ENCODE peak calls at places on chromosomes 6 and 20, in four cellular contexts. K is fibroblast of lung, P is skeletal muscle cell, E is heart right ventricle. M is an unnamed sample.

GRCh38 chr6:11317885-11318771 is 85.7 kb upstream of the NEDD9 start:
- DNase-seq in K (peak), P (peak), E (peak), M (peak)

GRCh38 chr6:44594471-44594870 is 207.0 kb downstream of the CDC5L start:
- DNase-seq in P (no peak), K (no peak), E (no peak), M (no peak)

GRCh38 chr6:105619971-105620741 is 217.3 kb upstream of the PREP start:
- DNase-seq in E (no peak), P (no peak), K (no peak), M (no peak)

GRCh38 chr6:132725471-132725870 is 11.6 kb upstream of the VNN1 start:
- DNase-seq in K (no peak), E (no peak), P (no peak), M (no peak)

GRCh38 chr20:63095718-63096654 is 89.2 kb upstream of the BHLHE23 start:
- DNase-seq in K (no peak), E (no peak), P (no peak), M (no peak)

GRCh38 chr20:17637413-17637780 is 44.6 kb downstream of the RRBP1 start:
- DNase-seq in E (no peak), K (no peak), P (no peak), M (no peak)

GRCh38 chr20:9500121-9500911 is 14.1 kb upstream of the LAMP5 start:
- DNase-seq in E (no peak), K (no peak), P (no peak), M (no peak)

GRCh38 chr20:61218886-61219480 is 33.1 kb upstream of the CDH4 start:
- DNase-seq in P (peak), E (no peak), K (peak), M (no peak)

GRCh38 chr6:33314943-33315752 is 1.3 kb upstream of the TAPBP start:
- DNase-seq in P (no peak), E (peak), K (no peak), M (peak)

GRCh38 chr20:40506567-40506966 is 182.5 kb downstream of the MAFB start:
- DNase-seq in P (peak), K (peak), E (peak), M (peak)

GRCh38 chr6:55822005-55822404 is 53.4 kb downstream of the BMP5 start:
- DNase-seq in K (no peak), E (no peak), P (no peak), M (no peak)

GRCh38 chr6:47922391-47922790 is 140.6 kb downstream of the OPN5 start:
- DNase-seq in P (no peak), E (no peak), K (peak), M (no peak)

GRCh38 chr6:107495196-107495643 is 5.3 kb downstream of the SOBP start:
- DNase-seq in K (no peak), P (no peak), E (peak), M (no peak)

GRCh38 chr6:158150701-158151100 is 17.4 kb downstream of the SERAC1 start:
- DNase-seq in P (peak), K (peak), E (no peak), M (no peak)

GRCh38 chr6:116105247-116105646 is 4.6 kb downstream of the NT5DC1 start:
- DNase-seq in K (no peak), P (no peak), E (no peak), M (no peak)

GRCh38 chr6:11275598-11275997 is 43.1 kb upstream of the NEDD9 start:
- DNase-seq in P (no peak), E (no peak), K (no peak), M (no peak)

GRCh38 chr6:110398778-110399177 is 16.6 kb downstream of the DDO start:
- DNase-seq in E (no peak), P (no peak), K (no peak), M (no peak)

GRCh38 chr6:15086273-15087158 is 159.4 kb upstream of the JARID2 start:
- DNase-seq in K (no peak), E (no peak), P (no peak), M (no peak)

GRCh38 chr20:32017711-32018251 is 7.5 kb downstream of the CCM2L start:
- DNase-seq in K (no peak), E (no peak), P (no peak), M (no peak)
- H3K4me3 ChIP-seq in K (no peak), E (no peak), P (no peak), M (no peak)

DNA sequence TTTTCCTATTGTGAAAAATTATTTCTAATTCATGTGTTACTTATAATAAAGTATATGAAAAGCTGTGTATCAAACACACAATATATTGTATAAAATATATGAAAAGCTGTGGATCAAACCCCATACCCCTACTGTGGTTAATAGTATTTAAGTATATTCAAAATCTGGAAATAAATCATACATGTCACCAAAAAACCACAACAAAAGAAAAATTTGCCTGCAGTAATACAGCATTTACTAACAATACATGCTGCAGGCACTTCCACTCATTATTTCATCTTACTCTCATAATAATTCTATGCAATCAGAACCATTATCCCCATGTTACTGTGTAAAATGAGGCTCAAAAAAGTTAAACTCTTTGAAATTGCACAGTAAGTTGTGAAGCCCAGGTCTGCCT is 61.9 kb downstream of the FAM217A start:
- DNase-seq in P (no peak), K (no peak), E (no peak), M (no peak)
- H3K4me3 ChIP-seq in P (peak), K (peak), E (peak), M (no peak)

GRCh38 chr20:50271674-50272412 is 81.2 kb downstream of the CEBPB start:
- DNase-seq in K (no peak), E (no peak), P (no peak), M (no peak)
- H3K4me3 ChIP-seq in K (no peak), E (no peak), P (no peak), M (no peak)

GRCh38 chr6:31837612-31838553 is 10.3 kb downstream of the HSPA1B start:
- DNase-seq in E (no peak), K (no peak), P (no peak), M (no peak)
- H3K4me3 ChIP-seq in E (peak), K (peak), P (peak), M (no peak)

GRCh38 chr20:37737806-37738442 is 44.1 kb downstream of the CTNNBL1 start:
- DNase-seq in P (no peak), K (no peak), E (peak), M (no peak)
- H3K4me3 ChIP-seq in P (no peak), K (no peak), E (no peak), M (no peak)

GRCh38 chr6:20403080-20403765 is 1.5 kb downstream of the E2F3 start:
- DNase-seq in E (peak), P (no peak), K (peak), M (peak)
- H3K4me3 ChIP-seq in E (peak), P (peak), K (peak), M (peak)

GRCh38 chr20:35173576-35174192 is 1.8 kb downstream of the PROCR start:
- DNase-seq in E (no peak), P (no peak), K (no peak), M (no peak)
- H3K4me3 ChIP-seq in E (peak), P (no peak), K (no peak), M (no peak)

GRCh38 chr20:31602779-31603441 is 2.2 kb upstream of the ID1 start:
- DNase-seq in P (peak), K (peak), E (no peak), M (no peak)
- H3K4me3 ChIP-seq in P (no peak), K (no peak), E (no peak), M (no peak)